ENCODE peak calls at places on chromosomes 13 and 19, in six cellular contexts. One of them, this sample, is unnamed.

GRCh38 chr19:9941646-9942045 is 5.3 kb upstream of the OLFM2 start:
- DNase-seq in tibial artery: no peak
- DNase-seq in stimulated activated CD4-positive, alpha-beta T cell treated with anti-CD3 and anti-CD28 coated beads, Interleukin-1b, Interleukin-23, amount 100 ng/mL, for 1 hour: no peak
- DNase-seq in activated naive CD8-positive, alpha-beta T cell treated with anti-CD3 and anti-CD28 coated beads for 36 hours: no peak
- DNase-seq in NCI-H1092 treated with DMSO at 0.1 percent for 48 hours: no peak
- DNase-seq in AG04450: no peak
- DNase-seq in this sample: no peak

GRCh38 chr19:1672769-1673644 is 20.6 kb upstream of the TCF3 start:
- DNase-seq in tibial artery: no peak
- DNase-seq in AG04450: no peak
- DNase-seq in stimulated activated CD4-positive, alpha-beta T cell treated with anti-CD3 and anti-CD28 coated beads, Interleukin-1b, Interleukin-23, amount 100 ng/mL, for 1 hour: no peak
- DNase-seq in NCI-H1092 treated with DMSO at 0.1 percent for 48 hours: no peak
- DNase-seq in activated naive CD8-positive, alpha-beta T cell treated with anti-CD3 and anti-CD28 coated beads for 36 hours: no peak
- DNase-seq in this sample: no peak

GRCh38 chr19:7191946-7192691 is 102.1 kb downstream of the INSR start:
- DNase-seq in tibial artery: no peak
- DNase-seq in stimulated activated CD4-positive, alpha-beta T cell treated with anti-CD3 and anti-CD28 coated beads, Interleukin-1b, Interleukin-23, amount 100 ng/mL, for 1 hour: no peak
- DNase-seq in NCI-H1092 treated with DMSO at 0.1 percent for 48 hours: no peak
- DNase-seq in activated naive CD8-positive, alpha-beta T cell treated with anti-CD3 and anti-CD28 coated beads for 36 hours: peak
- DNase-seq in AG04450: no peak
- DNase-seq in this sample: peak

GRCh38 chr13:23350009-23350408 is 83.5 kb downstream of the SACS start:
- DNase-seq in tibial artery: no peak
- DNase-seq in activated naive CD8-positive, alpha-beta T cell treated with anti-CD3 and anti-CD28 coated beads for 36 hours: no peak
- DNase-seq in stimulated activated CD4-positive, alpha-beta T cell treated with anti-CD3 and anti-CD28 coated beads, Interleukin-1b, Interleukin-23, amount 100 ng/mL, for 1 hour: no peak
- DNase-seq in NCI-H1092 treated with DMSO at 0.1 percent for 48 hours: no peak
- DNase-seq in AG04450: no peak
- DNase-seq in this sample: no peak

GRCh38 chr13:31824705-31825512 is 85.6 kb downstream of the RXFP2 start:
- DNase-seq in stimulated activated CD4-positive, alpha-beta T cell treated with anti-CD3 and anti-CD28 coated beads, Interleukin-1b, Interleukin-23, amount 100 ng/mL, for 1 hour: no peak
- DNase-seq in activated naive CD8-positive, alpha-beta T cell treated with anti-CD3 and anti-CD28 coated beads for 36 hours: no peak
- DNase-seq in tibial artery: no peak
- DNase-seq in AG04450: no peak
- DNase-seq in NCI-H1092 treated with DMSO at 0.1 percent for 48 hours: no peak
- DNase-seq in this sample: no peak

GRCh38 chr19:42282810-42283247 is 13.8 kb downstream of the CIC start:
- DNase-seq in AG04450: no peak
- DNase-seq in stimulated activated CD4-positive, alpha-beta T cell treated with anti-CD3 and anti-CD28 coated beads, Interleukin-1b, Interleukin-23, amount 100 ng/mL, for 1 hour: no peak
- DNase-seq in activated naive CD8-positive, alpha-beta T cell treated with anti-CD3 and anti-CD28 coated beads for 36 hours: no peak
- DNase-seq in NCI-H1092 treated with DMSO at 0.1 percent for 48 hours: no peak
- DNase-seq in tibial artery: no peak
- DNase-seq in this sample: no peak

GRCh38 chr19:35959040-35959967 is 23.1 kb downstream of the LRFN3 start:
- DNase-seq in stimulated activated CD4-positive, alpha-beta T cell treated with anti-CD3 and anti-CD28 coated beads, Interleukin-1b, Interleukin-23, amount 100 ng/mL, for 1 hour: peak
- DNase-seq in tibial artery: no peak
- DNase-seq in NCI-H1092 treated with DMSO at 0.1 percent for 48 hours: no peak
- DNase-seq in activated naive CD8-positive, alpha-beta T cell treated with anti-CD3 and anti-CD28 coated beads for 36 hours: peak
- DNase-seq in AG04450: no peak
- DNase-seq in this sample: peak

GRCh38 chr13:43522788-43523187 is 264.0 kb downstream of the ENOX1 start:
- DNase-seq in activated naive CD8-positive, alpha-beta T cell treated with anti-CD3 and anti-CD28 coated beads for 36 hours: no peak
- DNase-seq in tibial artery: no peak
- DNase-seq in stimulated activated CD4-positive, alpha-beta T cell treated with anti-CD3 and anti-CD28 coated beads, Interleukin-1b, Interleukin-23, amount 100 ng/mL, for 1 hour: no peak
- DNase-seq in NCI-H1092 treated with DMSO at 0.1 percent for 48 hours: no peak
- DNase-seq in AG04450: no peak
- DNase-seq in this sample: no peak

GRCh38 chr19:5237190-5237780 is 103.3 kb downstream of the PTPRS start:
- DNase-seq in NCI-H1092 treated with DMSO at 0.1 percent for 48 hours: no peak
- DNase-seq in activated naive CD8-positive, alpha-beta T cell treated with anti-CD3 and anti-CD28 coated beads for 36 hours: no peak
- DNase-seq in tibial artery: no peak
- DNase-seq in AG04450: no peak
- DNase-seq in stimulated activated CD4-positive, alpha-beta T cell treated with anti-CD3 and anti-CD28 coated beads, Interleukin-1b, Interleukin-23, amount 100 ng/mL, for 1 hour: no peak
- DNase-seq in this sample: no peak

GRCh38 chr13:53001871-53002270 is 26.7 kb upstream of the OLFM4 start:
- DNase-seq in stimulated activated CD4-positive, alpha-beta T cell treated with anti-CD3 and anti-CD28 coated beads, Interleukin-1b, Interleukin-23, amount 100 ng/mL, for 1 hour: no peak
- DNase-seq in tibial artery: no peak
- DNase-seq in activated naive CD8-positive, alpha-beta T cell treated with anti-CD3 and anti-CD28 coated beads for 36 hours: no peak
- DNase-seq in AG04450: no peak
- DNase-seq in NCI-H1092 treated with DMSO at 0.1 percent for 48 hours: no peak
- DNase-seq in this sample: no peak